ENCODE peak calls at places on chromosomes 13 and 19, in four cellular contexts. One of them, this sample, is unnamed.

GRCh38 chr19:38399081-38399480 is 3.8 kb upstream of the FAM98C start:
- DNase-seq in fibroblast of the aortic adventitia: no peak
- DNase-seq in stimulated activated CD4-positive, alpha-beta T cell treated with anti-CD3 and anti-CD28 coated beads, Interleukin-12 subunit alpha, Interleukin-12 subunit beta, amount 100 ng/mL, for 48 hours: no peak
- DNase-seq in uterus: no peak
- DNase-seq in this sample: no peak

GRCh38 chr19:30516111-30516510 is 143.9 kb downstream of the ZNF536 start:
- DNase-seq in fibroblast of the aortic adventitia: no peak
- DNase-seq in stimulated activated CD4-positive, alpha-beta T cell treated with anti-CD3 and anti-CD28 coated beads, Interleukin-12 subunit alpha, Interleukin-12 subunit beta, amount 100 ng/mL, for 48 hours: no peak
- DNase-seq in uterus: no peak
- DNase-seq in this sample: no peak

GRCh38 chr19:15251010-15251748 is 18.9 kb upstream of the EPHX3 start:
- DNase-seq in fibroblast of the aortic adventitia: peak; percentile 74
- DNase-seq in stimulated activated CD4-positive, alpha-beta T cell treated with anti-CD3 and anti-CD28 coated beads, Interleukin-12 subunit alpha, Interleukin-12 subunit beta, amount 100 ng/mL, for 48 hours: no peak
- DNase-seq in uterus: peak; percentile 60
- DNase-seq in this sample: no peak

GRCh38 chr13:44243198-44243852 is 130.3 kb upstream of the SERP2 start:
- DNase-seq in fibroblast of the aortic adventitia: peak; percentile 57
- DNase-seq in stimulated activated CD4-positive, alpha-beta T cell treated with anti-CD3 and anti-CD28 coated beads, Interleukin-12 subunit alpha, Interleukin-12 subunit beta, amount 100 ng/mL, for 48 hours: no peak
- DNase-seq in uterus: peak; percentile 61
- DNase-seq in this sample: no peak

GRCh38 chr19:14117668-14118164 is at the start of gene PRKACA:
- DNase-seq in fibroblast of the aortic adventitia: peak; percentile 98
- DNase-seq in stimulated activated CD4-positive, alpha-beta T cell treated with anti-CD3 and anti-CD28 coated beads, Interleukin-12 subunit alpha, Interleukin-12 subunit beta, amount 100 ng/mL, for 48 hours: peak; percentile 97
- DNase-seq in uterus: peak; percentile 97
- DNase-seq in this sample: peak; percentile 100

GRCh38 chr13:53873558-53873957 is 844.9 kb downstream of the OLFM4 start:
- DNase-seq in fibroblast of the aortic adventitia: no peak
- DNase-seq in stimulated activated CD4-positive, alpha-beta T cell treated with anti-CD3 and anti-CD28 coated beads, Interleukin-12 subunit alpha, Interleukin-12 subunit beta, amount 100 ng/mL, for 48 hours: no peak
- DNase-seq in uterus: no peak
- DNase-seq in this sample: no peak

GRCh38 chr13:100506600-100507422 is 81.8 kb downstream of the GGACT start:
- DNase-seq in fibroblast of the aortic adventitia: no peak
- DNase-seq in stimulated activated CD4-positive, alpha-beta T cell treated with anti-CD3 and anti-CD28 coated beads, Interleukin-12 subunit alpha, Interleukin-12 subunit beta, amount 100 ng/mL, for 48 hours: no peak
- DNase-seq in uterus: no peak
- DNase-seq in this sample: no peak

GRCh38 chr19:49443366-49444099 is 2.2 kb upstream of the SLC17A7 start:
- DNase-seq in fibroblast of the aortic adventitia: peak; percentile 96
- DNase-seq in stimulated activated CD4-positive, alpha-beta T cell treated with anti-CD3 and anti-CD28 coated beads, Interleukin-12 subunit alpha, Interleukin-12 subunit beta, amount 100 ng/mL, for 48 hours: peak; percentile 90
- DNase-seq in uterus: peak; percentile 96
- DNase-seq in this sample: peak; percentile 98

GRCh38 chr19:32718286-32718685 is 1.3 kb upstream of the TDRD12 start:
- DNase-seq in fibroblast of the aortic adventitia: no peak
- DNase-seq in stimulated activated CD4-positive, alpha-beta T cell treated with anti-CD3 and anti-CD28 coated beads, Interleukin-12 subunit alpha, Interleukin-12 subunit beta, amount 100 ng/mL, for 48 hours: no peak
- DNase-seq in uterus: no peak
- DNase-seq in this sample: no peak

GRCh38 chr19:2109278-2109864 is 12.7 kb downstream of the IZUMO4 start:
- DNase-seq in fibroblast of the aortic adventitia: no peak
- DNase-seq in stimulated activated CD4-positive, alpha-beta T cell treated with anti-CD3 and anti-CD28 coated beads, Interleukin-12 subunit alpha, Interleukin-12 subunit beta, amount 100 ng/mL, for 48 hours: no peak
- DNase-seq in uterus: no peak
- DNase-seq in this sample: no peak

GRCh38 chr13:106372199-106373160 is 163.0 kb downstream of the EFNB2 start:
- DNase-seq in fibroblast of the aortic adventitia: peak; percentile 90
- DNase-seq in stimulated activated CD4-positive, alpha-beta T cell treated with anti-CD3 and anti-CD28 coated beads, Interleukin-12 subunit alpha, Interleukin-12 subunit beta, amount 100 ng/mL, for 48 hours: no peak
- DNase-seq in uterus: no peak
- DNase-seq in this sample: no peak

GRCh38 chr13:38430761-38431160 is 81.1 kb downstream of the UFM1 start:
- DNase-seq in fibroblast of the aortic adventitia: no peak
- DNase-seq in stimulated activated CD4-positive, alpha-beta T cell treated with anti-CD3 and anti-CD28 coated beads, Interleukin-12 subunit alpha, Interleukin-12 subunit beta, amount 100 ng/mL, for 48 hours: no peak
- DNase-seq in uterus: no peak
- DNase-seq in this sample: no peak

GRCh38 chr13:30016398-30016797 is 166.0 kb upstream of the UBL3 start:
- DNase-seq in fibroblast of the aortic adventitia: no peak
- DNase-seq in stimulated activated CD4-positive, alpha-beta T cell treated with anti-CD3 and anti-CD28 coated beads, Interleukin-12 subunit alpha, Interleukin-12 subunit beta, amount 100 ng/mL, for 48 hours: no peak
- DNase-seq in uterus: no peak
- DNase-seq in this sample: peak; percentile 77

GRCh38 chr19:2333027-2333806 is 4.7 kb downstream of the SPPL2B start:
- DNase-seq in fibroblast of the aortic adventitia: no peak
- DNase-seq in stimulated activated CD4-positive, alpha-beta T cell treated with anti-CD3 and anti-CD28 coated beads, Interleukin-12 subunit alpha, Interleukin-12 subunit beta, amount 100 ng/mL, for 48 hours: no peak
- DNase-seq in uterus: no peak
- DNase-seq in this sample: no peak

GRCh38 chr19:29687244-29687896 is 22.1 kb downstream of the PLEKHF1 start:
- DNase-seq in fibroblast of the aortic adventitia: peak; percentile 99
- DNase-seq in stimulated activated CD4-positive, alpha-beta T cell treated with anti-CD3 and anti-CD28 coated beads, Interleukin-12 subunit alpha, Interleukin-12 subunit beta, amount 100 ng/mL, for 48 hours: peak; percentile 53
- DNase-seq in uterus: peak; percentile 82
- DNase-seq in this sample: peak; percentile 86

GRCh38 chr19:3687774-3688706 is 12.2 kb downstream of the PIP5K1C start:
- DNase-seq in fibroblast of the aortic adventitia: no peak
- DNase-seq in stimulated activated CD4-positive, alpha-beta T cell treated with anti-CD3 and anti-CD28 coated beads, Interleukin-12 subunit alpha, Interleukin-12 subunit beta, amount 100 ng/mL, for 48 hours: peak; percentile 19
- DNase-seq in uterus: peak; percentile 21
- DNase-seq in this sample: no peak

GRCh38 chr19:40802300-40803169 is 3.5 kb downstream of the EGLN2 start:
- DNase-seq in fibroblast of the aortic adventitia: peak; percentile 46
- DNase-seq in stimulated activated CD4-positive, alpha-beta T cell treated with anti-CD3 and anti-CD28 coated beads, Interleukin-12 subunit alpha, Interleukin-12 subunit beta, amount 100 ng/mL, for 48 hours: no peak
- DNase-seq in uterus: peak; percentile 65
- DNase-seq in this sample: peak; percentile 92

GRCh38 chr13:110971486-110971885 is 56.6 kb upstream of the ANKRD10 start:
- DNase-seq in fibroblast of the aortic adventitia: no peak
- DNase-seq in stimulated activated CD4-positive, alpha-beta T cell treated with anti-CD3 and anti-CD28 coated beads, Interleukin-12 subunit alpha, Interleukin-12 subunit beta, amount 100 ng/mL, for 48 hours: no peak
- DNase-seq in uterus: no peak
- DNase-seq in this sample: no peak

GRCh38 chr13:32408296-32408998 is 19.5 kb downstream of the N4BP2L1 start:
- DNase-seq in fibroblast of the aortic adventitia: no peak
- DNase-seq in stimulated activated CD4-positive, alpha-beta T cell treated with anti-CD3 and anti-CD28 coated beads, Interleukin-12 subunit alpha, Interleukin-12 subunit beta, amount 100 ng/mL, for 48 hours: no peak
- DNase-seq in uterus: no peak
- DNase-seq in this sample: no peak

GRCh38 chr13:66714795-66715194 is 515.3 kb downstream of the PCDH9 start:
- DNase-seq in fibroblast of the aortic adventitia: peak; percentile 4
- DNase-seq in stimulated activated CD4-positive, alpha-beta T cell treated with anti-CD3 and anti-CD28 coated beads, Interleukin-12 subunit alpha, Interleukin-12 subunit beta, amount 100 ng/mL, for 48 hours: no peak
- DNase-seq in uterus: no peak
- DNase-seq in this sample: no peak

GRCh38 chr13:46535002-46535401 is 18.0 kb upstream of the LRCH1 start:
- DNase-seq in fibroblast of the aortic adventitia: no peak
- DNase-seq in stimulated activated CD4-positive, alpha-beta T cell treated with anti-CD3 and anti-CD28 coated beads, Interleukin-12 subunit alpha, Interleukin-12 subunit beta, amount 100 ng/mL, for 48 hours: no peak
- DNase-seq in uterus: no peak
- DNase-seq in this sample: no peak

GRCh38 chr13:19586904-19587634 is 25.7 kb upstream of the TPTE2 start:
- DNase-seq in fibroblast of the aortic adventitia: no peak
- DNase-seq in stimulated activated CD4-positive, alpha-beta T cell treated with anti-CD3 and anti-CD28 coated beads, Interleukin-12 subunit alpha, Interleukin-12 subunit beta, amount 100 ng/mL, for 48 hours: peak; percentile 74
- DNase-seq in uterus: no peak
- DNase-seq in this sample: no peak

GRCh38 chr13:30477346-30478235 is 11.9 kb upstream of the HMGB1 start:
- DNase-seq in fibroblast of the aortic adventitia: no peak
- DNase-seq in stimulated activated CD4-positive, alpha-beta T cell treated with anti-CD3 and anti-CD28 coated beads, Interleukin-12 subunit alpha, Interleukin-12 subunit beta, amount 100 ng/mL, for 48 hours: no peak
- DNase-seq in uterus: no peak
- DNase-seq in this sample: no peak

GRCh38 chr19:16349551-16350171 is 25.0 kb downstream of the KLF2 start:
- DNase-seq in fibroblast of the aortic adventitia: no peak
- DNase-seq in stimulated activated CD4-positive, alpha-beta T cell treated with anti-CD3 and anti-CD28 coated beads, Interleukin-12 subunit alpha, Interleukin-12 subunit beta, amount 100 ng/mL, for 48 hours: no peak
- DNase-seq in uterus: no peak
- DNase-seq in this sample: no peak

GRCh38 chr13:53200498-53201453 is 172.2 kb downstream of the OLFM4 start:
- DNase-seq in fibroblast of the aortic adventitia: no peak
- DNase-seq in stimulated activated CD4-positive, alpha-beta T cell treated with anti-CD3 and anti-CD28 coated beads, Interleukin-12 subunit alpha, Interleukin-12 subunit beta, amount 100 ng/mL, for 48 hours: no peak
- DNase-seq in uterus: no peak
- DNase-seq in this sample: peak; percentile 65

GRCh38 chr13:19596086-19596485 is 34.8 kb upstream of the TPTE2 start:
- DNase-seq in fibroblast of the aortic adventitia: no peak
- DNase-seq in stimulated activated CD4-positive, alpha-beta T cell treated with anti-CD3 and anti-CD28 coated beads, Interleukin-12 subunit alpha, Interleukin-12 subunit beta, amount 100 ng/mL, for 48 hours: no peak
- DNase-seq in uterus: no peak
- DNase-seq in this sample: no peak

GRCh38 chr13:23899555-23899954 is 2.3 kb upstream of the C1QTNF9B start:
- DNase-seq in fibroblast of the aortic adventitia: peak; percentile 76
- DNase-seq in stimulated activated CD4-positive, alpha-beta T cell treated with anti-CD3 and anti-CD28 coated beads, Interleukin-12 subunit alpha, Interleukin-12 subunit beta, amount 100 ng/mL, for 48 hours: peak; percentile 17
- DNase-seq in uterus: peak; percentile 37
- DNase-seq in this sample: no peak

GRCh38 chr13:38941353-38941945 is 49.2 kb downstream of the STOML3 start:
- DNase-seq in fibroblast of the aortic adventitia: no peak
- DNase-seq in stimulated activated CD4-positive, alpha-beta T cell treated with anti-CD3 and anti-CD28 coated beads, Interleukin-12 subunit alpha, Interleukin-12 subunit beta, amount 100 ng/mL, for 48 hours: no peak
- DNase-seq in uterus: no peak
- DNase-seq in this sample: no peak

GRCh38 chr13:44801990-44802389 is 187.3 kb downstream of the NUFIP1 start:
- DNase-seq in fibroblast of the aortic adventitia: peak; percentile 66
- DNase-seq in stimulated activated CD4-positive, alpha-beta T cell treated with anti-CD3 and anti-CD28 coated beads, Interleukin-12 subunit alpha, Interleukin-12 subunit beta, amount 100 ng/mL, for 48 hours: no peak
- DNase-seq in uterus: no peak
- DNase-seq in this sample: no peak

GRCh38 chr19:46674416-46675178 is 13.6 kb upstream of the DACT3 start:
- DNase-seq in fibroblast of the aortic adventitia: no peak
- DNase-seq in stimulated activated CD4-positive, alpha-beta T cell treated with anti-CD3 and anti-CD28 coated beads, Interleukin-12 subunit alpha, Interleukin-12 subunit beta, amount 100 ng/mL, for 48 hours: no peak
- DNase-seq in uterus: no peak
- DNase-seq in this sample: no peak

GRCh38 chr19:39407394-39407643 is 672 bp downstream of the ZFP36 start:
- DNase-seq in fibroblast of the aortic adventitia: no peak
- DNase-seq in stimulated activated CD4-positive, alpha-beta T cell treated with anti-CD3 and anti-CD28 coated beads, Interleukin-12 subunit alpha, Interleukin-12 subunit beta, amount 100 ng/mL, for 48 hours: no peak
- DNase-seq in uterus: no peak
- DNase-seq in this sample: peak; percentile 83

GRCh38 chr19:49084206-49085019 is 838 bp upstream of the SNRNP70 start:
- DNase-seq in fibroblast of the aortic adventitia: no peak
- DNase-seq in stimulated activated CD4-positive, alpha-beta T cell treated with anti-CD3 and anti-CD28 coated beads, Interleukin-12 subunit alpha, Interleukin-12 subunit beta, amount 100 ng/mL, for 48 hours: no peak
- DNase-seq in uterus: no peak
- DNase-seq in this sample: no peak

GRCh38 chr13:29991343-29991742 is 140.9 kb upstream of the UBL3 start:
- DNase-seq in fibroblast of the aortic adventitia: peak; percentile 72
- DNase-seq in stimulated activated CD4-positive, alpha-beta T cell treated with anti-CD3 and anti-CD28 coated beads, Interleukin-12 subunit alpha, Interleukin-12 subunit beta, amount 100 ng/mL, for 48 hours: no peak
- DNase-seq in uterus: no peak
- DNase-seq in this sample: no peak